ENCODE peak calls at places on chromosomes 13 and 19, in seven cellular contexts. One of them, this sample, is unnamed.
A peak's percentile ranks its signal among the peaks of the same experiment; 100 is the strongest.

GRCh38 chr13:40148742-40149141 is 493.3 kb downstream of the COG6 start:
- DNase-seq in NB4: no peak
- DNase-seq in ovary: no peak
- DNase-seq in lower leg skin: no peak
- DNase-seq in choroid plexus epithelial cell: no peak
- DNase-seq in astrocyte of the spinal cord: no peak
- DNase-seq in mammary epithelial cell: no peak
- DNase-seq in this sample: no peak

GRCh38 chr13:104635879-104636278 is 1569.7 kb upstream of the SLC10A2 start:
- DNase-seq in NB4: no peak
- DNase-seq in lower leg skin: no peak
- DNase-seq in mammary epithelial cell: no peak
- DNase-seq in choroid plexus epithelial cell: no peak
- DNase-seq in ovary: no peak
- DNase-seq in astrocyte of the spinal cord: no peak
- DNase-seq in this sample: no peak

GRCh38 chr13:71879129-71879535 is 12.1 kb upstream of the DACH1 start:
- DNase-seq in lower leg skin: no peak
- DNase-seq in choroid plexus epithelial cell: peak; percentile 66
- DNase-seq in mammary epithelial cell: peak; percentile 37
- DNase-seq in astrocyte of the spinal cord: peak; percentile 52
- DNase-seq in NB4: peak; percentile 83
- DNase-seq in ovary: no peak
- DNase-seq in this sample: peak; percentile 68

GRCh38 chr19:2624537-2625091 is 77.9 kb downstream of the GNG7 start:
- DNase-seq in lower leg skin: no peak
- DNase-seq in choroid plexus epithelial cell: no peak
- DNase-seq in astrocyte of the spinal cord: no peak
- DNase-seq in NB4: peak; percentile 69
- DNase-seq in mammary epithelial cell: no peak
- DNase-seq in ovary: no peak
- DNase-seq in this sample: peak; percentile 70

GRCh38 chr13:97430296-97430695 is 3.7 kb upstream of the RAP2A start:
- DNase-seq in NB4: no peak
- DNase-seq in astrocyte of the spinal cord: no peak
- DNase-seq in choroid plexus epithelial cell: no peak
- DNase-seq in mammary epithelial cell: no peak
- DNase-seq in lower leg skin: no peak
- DNase-seq in ovary: no peak
- DNase-seq in this sample: no peak

GRCh38 chr13:42334329-42334706 is 62.4 kb downstream of the AKAP11 start:
- DNase-seq in NB4: no peak
- DNase-seq in mammary epithelial cell: no peak
- DNase-seq in ovary: no peak
- DNase-seq in lower leg skin: no peak
- DNase-seq in choroid plexus epithelial cell: no peak
- DNase-seq in astrocyte of the spinal cord: no peak
- DNase-seq in this sample: no peak

GRCh38 chr13:55361141-55361540 is 1779.6 kb upstream of the PRR20A start:
- DNase-seq in astrocyte of the spinal cord: peak; percentile 3
- DNase-seq in mammary epithelial cell: no peak
- DNase-seq in lower leg skin: no peak
- DNase-seq in choroid plexus epithelial cell: no peak
- DNase-seq in ovary: no peak
- DNase-seq in NB4: no peak
- DNase-seq in this sample: no peak

GRCh38 chr13:48804836-48805601 is 151.3 kb downstream of the CYSLTR2 start:
- DNase-seq in astrocyte of the spinal cord: peak; percentile 78
- DNase-seq in NB4: peak; percentile 25
- DNase-seq in lower leg skin: no peak
- DNase-seq in mammary epithelial cell: no peak
- DNase-seq in ovary: no peak
- DNase-seq in choroid plexus epithelial cell: no peak
- DNase-seq in this sample: no peak

GRCh38 chr19:14337510-14337909 is 43.7 kb upstream of the ADGRE5 start:
- DNase-seq in astrocyte of the spinal cord: no peak
- DNase-seq in choroid plexus epithelial cell: peak; percentile 25
- DNase-seq in mammary epithelial cell: no peak
- DNase-seq in ovary: peak; percentile 37
- DNase-seq in NB4: peak; percentile 39
- DNase-seq in lower leg skin: no peak
- DNase-seq in this sample: peak; percentile 63

GRCh38 chr19:55146078-55146647 is 2.8 kb downstream of the TNNT1 start:
- DNase-seq in mammary epithelial cell: peak; percentile 29
- DNase-seq in choroid plexus epithelial cell: no peak
- DNase-seq in ovary: no peak
- DNase-seq in astrocyte of the spinal cord: no peak
- DNase-seq in NB4: peak; percentile 43
- DNase-seq in lower leg skin: no peak
- DNase-seq in this sample: no peak

GRCh38 chr19:33736787-33737186 is 59.9 kb upstream of the KCTD15 start:
- DNase-seq in lower leg skin: no peak
- DNase-seq in choroid plexus epithelial cell: no peak
- DNase-seq in NB4: no peak
- DNase-seq in astrocyte of the spinal cord: no peak
- DNase-seq in mammary epithelial cell: no peak
- DNase-seq in ovary: no peak
- DNase-seq in this sample: no peak

GRCh38 chr19:52570005-52570861 is at the start of gene ZNF701:
- DNase-seq in lower leg skin: peak; percentile 99
- DNase-seq in ovary: peak; percentile 99
- DNase-seq in NB4: no peak
- DNase-seq in astrocyte of the spinal cord: peak; percentile 94
- DNase-seq in mammary epithelial cell: peak; percentile 91
- DNase-seq in choroid plexus epithelial cell: peak; percentile 96
- DNase-seq in this sample: peak; percentile 95

GRCh38 chr13:31595568-31595967 is 143.8 kb upstream of the RXFP2 start:
- DNase-seq in choroid plexus epithelial cell: peak; percentile 14
- DNase-seq in mammary epithelial cell: no peak
- DNase-seq in ovary: no peak
- DNase-seq in astrocyte of the spinal cord: peak; percentile 4
- DNase-seq in NB4: no peak
- DNase-seq in lower leg skin: no peak
- DNase-seq in this sample: no peak

GRCh38 chr19:52638601-52639000 is 446 bp upstream of the ZNF83 start:
- DNase-seq in astrocyte of the spinal cord: no peak
- DNase-seq in ovary: peak; percentile 53
- DNase-seq in lower leg skin: no peak
- DNase-seq in choroid plexus epithelial cell: no peak
- DNase-seq in mammary epithelial cell: no peak
- DNase-seq in NB4: no peak
- DNase-seq in this sample: no peak

GRCh38 chr13:72726721-72727416 is 560 bp downstream of the MZT1 start:
- DNase-seq in lower leg skin: peak; percentile 88
- DNase-seq in ovary: peak; percentile 64
- DNase-seq in mammary epithelial cell: peak; percentile 4
- DNase-seq in choroid plexus epithelial cell: peak; percentile 23
- DNase-seq in astrocyte of the spinal cord: peak; percentile 6
- DNase-seq in NB4: peak; percentile 79
- DNase-seq in this sample: peak; percentile 60

GRCh38 chr13:108987488-108987887 is 358.1 kb downstream of the MYO16 start:
- DNase-seq in NB4: no peak
- DNase-seq in choroid plexus epithelial cell: peak; percentile 31
- DNase-seq in astrocyte of the spinal cord: no peak
- DNase-seq in lower leg skin: no peak
- DNase-seq in ovary: no peak
- DNase-seq in mammary epithelial cell: peak; percentile 64
- DNase-seq in this sample: no peak

GRCh38 chr13:35621989-35622388 is 145.5 kb upstream of the MAB21L1 start:
- DNase-seq in NB4: no peak
- DNase-seq in mammary epithelial cell: peak; percentile 12
- DNase-seq in ovary: no peak
- DNase-seq in astrocyte of the spinal cord: no peak
- DNase-seq in lower leg skin: no peak
- DNase-seq in choroid plexus epithelial cell: peak; percentile 4
- DNase-seq in this sample: no peak

GRCh38 chr13:101152184-101152583 is 264.1 kb downstream of the NALCN start:
- DNase-seq in astrocyte of the spinal cord: no peak
- DNase-seq in lower leg skin: no peak
- DNase-seq in NB4: no peak
- DNase-seq in ovary: no peak
- DNase-seq in mammary epithelial cell: no peak
- DNase-seq in choroid plexus epithelial cell: no peak
- DNase-seq in this sample: no peak

GRCh38 chr19:33302175-33302973 is at the start of gene CEBPA:
- DNase-seq in NB4: peak; percentile 92
- DNase-seq in mammary epithelial cell: peak; percentile 78
- DNase-seq in choroid plexus epithelial cell: peak; percentile 75
- DNase-seq in astrocyte of the spinal cord: peak; percentile 45
- DNase-seq in ovary: peak; percentile 72
- DNase-seq in lower leg skin: peak; percentile 95
- DNase-seq in this sample: peak; percentile 81

GRCh38 chr13:42011601-42012401 is 36.6 kb upstream of the DGKH start:
- DNase-seq in astrocyte of the spinal cord: no peak
- DNase-seq in mammary epithelial cell: no peak
- DNase-seq in choroid plexus epithelial cell: no peak
- DNase-seq in ovary: peak; percentile 35
- DNase-seq in lower leg skin: no peak
- DNase-seq in NB4: no peak
- DNase-seq in this sample: no peak

GRCh38 chr13:51643114-51643881 is 59.0 kb downstream of the WDFY2 start:
- DNase-seq in astrocyte of the spinal cord: peak; percentile 89
- DNase-seq in lower leg skin: no peak
- DNase-seq in NB4: peak; percentile 36
- DNase-seq in choroid plexus epithelial cell: peak; percentile 83
- DNase-seq in mammary epithelial cell: peak; percentile 86
- DNase-seq in ovary: no peak
- DNase-seq in this sample: no peak

GRCh38 chr13:49021953-49022352 is 46.2 kb downstream of the FNDC3A start:
- DNase-seq in choroid plexus epithelial cell: no peak
- DNase-seq in mammary epithelial cell: no peak
- DNase-seq in astrocyte of the spinal cord: peak; percentile 7
- DNase-seq in lower leg skin: no peak
- DNase-seq in ovary: no peak
- DNase-seq in NB4: no peak
- DNase-seq in this sample: no peak

GRCh38 chr13:62704795-62705329 is 1289.2 kb upstream of the PCDH20 start:
- DNase-seq in lower leg skin: no peak
- DNase-seq in ovary: no peak
- DNase-seq in choroid plexus epithelial cell: no peak
- DNase-seq in astrocyte of the spinal cord: no peak
- DNase-seq in mammary epithelial cell: no peak
- DNase-seq in NB4: no peak
- DNase-seq in this sample: no peak

GRCh38 chr13:48975101-48975925 is at the start of gene FNDC3A:
- DNase-seq in astrocyte of the spinal cord: peak; percentile 73
- DNase-seq in choroid plexus epithelial cell: peak; percentile 76
- DNase-seq in ovary: peak; percentile 88
- DNase-seq in lower leg skin: peak; percentile 94
- DNase-seq in mammary epithelial cell: peak; percentile 54
- DNase-seq in NB4: peak; percentile 91
- DNase-seq in this sample: peak; percentile 75

GRCh38 chr13:59771272-59771671 is 392.5 kb downstream of the DIAPH3 start:
- DNase-seq in ovary: no peak
- DNase-seq in choroid plexus epithelial cell: peak; percentile 59
- DNase-seq in astrocyte of the spinal cord: peak; percentile 33
- DNase-seq in mammary epithelial cell: no peak
- DNase-seq in NB4: no peak
- DNase-seq in lower leg skin: no peak
- DNase-seq in this sample: peak; percentile 15

GRCh38 chr19:58356971-58357797 is 3.9 kb upstream of the A1BG start:
- DNase-seq in ovary: no peak
- DNase-seq in astrocyte of the spinal cord: no peak
- DNase-seq in choroid plexus epithelial cell: peak; percentile 46
- DNase-seq in NB4: no peak
- DNase-seq in mammary epithelial cell: no peak
- DNase-seq in lower leg skin: no peak
- DNase-seq in this sample: no peak

GRCh38 chr19:49689133-49690072 is at the start of gene ADM5:
- DNase-seq in lower leg skin: peak; percentile 91
- DNase-seq in choroid plexus epithelial cell: no peak
- DNase-seq in NB4: peak; percentile 21
- DNase-seq in mammary epithelial cell: no peak
- DNase-seq in ovary: peak; percentile 68
- DNase-seq in astrocyte of the spinal cord: no peak
- DNase-seq in this sample: peak; percentile 50
- H3K4me3 ChIP-seq in lower leg skin: peak within 1 kb of the TSS; percentile 34
- H3K4me3 ChIP-seq in choroid plexus epithelial cell: peak within 1 kb of the TSS; percentile 50
- H3K4me3 ChIP-seq in NB4: no peak within 1 kb of the TSS
- H3K4me3 ChIP-seq in mammary epithelial cell: peak within 1 kb of the TSS; percentile 5
- H3K4me3 ChIP-seq in ovary: peak within 1 kb of the TSS; percentile 39
- H3K4me3 ChIP-seq in astrocyte of the spinal cord: peak within 1 kb of the TSS; percentile 53
- H3K4me3 ChIP-seq in this sample: no peak within 1 kb of the TSS

DNA sequence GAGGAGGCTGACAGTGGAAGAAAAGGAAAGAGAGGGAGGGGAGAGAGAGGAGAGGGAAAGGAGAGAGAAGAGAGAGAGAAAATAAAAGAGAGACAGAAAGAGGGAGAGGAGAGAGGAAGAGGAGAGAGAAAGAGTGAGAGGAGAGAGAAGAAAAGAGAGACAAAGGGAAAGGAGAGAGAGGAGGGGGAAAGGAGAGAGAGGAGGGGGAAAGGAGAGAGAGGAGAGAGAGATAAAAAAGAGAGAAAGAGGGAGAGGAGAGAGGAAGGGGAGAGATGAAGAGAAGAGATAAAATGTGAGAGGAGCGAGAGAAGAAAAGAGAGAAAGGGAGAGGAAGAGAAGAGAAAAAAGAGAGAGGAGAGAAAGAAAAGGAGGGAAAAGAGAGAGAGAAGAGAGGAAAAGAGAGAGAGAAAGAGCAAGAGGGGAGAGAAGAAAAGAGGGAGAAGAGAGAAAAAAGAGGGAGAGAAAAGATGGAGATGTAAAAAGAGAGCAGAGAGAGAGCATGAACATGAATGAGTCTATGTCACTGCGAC is 262.2 kb upstream of the TSHZ3 start:
- DNase-seq in NB4: no peak
- DNase-seq in choroid plexus epithelial cell: no peak
- DNase-seq in mammary epithelial cell: no peak
- DNase-seq in astrocyte of the spinal cord: no peak
- DNase-seq in ovary: no peak
- DNase-seq in lower leg skin: no peak
- DNase-seq in this sample: no peak
- TF ChIP-seq CTCF in NB4: no peak
- TF ChIP-seq CTCF in choroid plexus epithelial cell: no peak
- TF ChIP-seq CTCF in mammary epithelial cell: no peak
- TF ChIP-seq CTCF in astrocyte of the spinal cord: no peak
- TF ChIP-seq CTCF in ovary: no peak
- TF ChIP-seq CTCF in lower leg skin: no peak
- TF ChIP-seq CTCF in this sample: no peak

GRCh38 chr19:37313335-37313627 is 57.6 kb upstream of the ZNF527 start:
- DNase-seq in astrocyte of the spinal cord: no peak
- DNase-seq in NB4: no peak
- DNase-seq in lower leg skin: no peak
- DNase-seq in ovary: no peak
- DNase-seq in choroid plexus epithelial cell: no peak
- DNase-seq in mammary epithelial cell: no peak
- DNase-seq in this sample: no peak
- H3K4me3 ChIP-seq in astrocyte of the spinal cord: no peak overlapping the region
- H3K4me3 ChIP-seq in NB4: no peak overlapping the region
- H3K4me3 ChIP-seq in lower leg skin: no peak overlapping the region
- H3K4me3 ChIP-seq in ovary: no peak overlapping the region
- H3K4me3 ChIP-seq in choroid plexus epithelial cell: no peak overlapping the region
- H3K4me3 ChIP-seq in mammary epithelial cell: no peak overlapping the region
- H3K4me3 ChIP-seq in this sample: no peak overlapping the region

DNA sequence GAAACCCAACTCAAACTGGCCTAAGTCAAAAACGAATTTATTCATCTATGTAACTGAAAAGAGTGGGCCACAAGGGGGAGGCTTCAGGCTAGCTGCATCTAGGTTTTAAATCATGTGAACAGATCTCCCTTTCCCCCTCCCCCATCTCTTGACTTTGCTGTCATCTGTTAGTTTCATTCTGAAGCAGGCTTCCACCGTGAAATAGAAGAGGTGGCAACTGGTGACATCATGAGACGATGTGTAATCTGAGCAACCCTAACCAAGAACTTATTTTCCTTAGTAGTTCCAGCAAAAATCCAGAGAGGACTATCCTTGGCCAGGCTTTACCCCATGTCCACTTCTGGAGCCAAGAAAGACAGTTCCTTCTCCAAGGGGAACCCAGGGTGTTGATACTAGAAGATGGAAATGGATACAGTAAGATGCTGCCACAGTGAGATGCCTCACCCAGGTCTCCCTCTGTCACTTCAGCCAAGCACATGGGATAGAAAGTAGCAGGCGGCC is 9.4 kb downstream of the SAMD4B start:
- DNase-seq in NB4: no peak
- DNase-seq in ovary: no peak
- DNase-seq in astrocyte of the spinal cord: peak; percentile 5
- DNase-seq in choroid plexus epithelial cell: peak; percentile 58
- DNase-seq in mammary epithelial cell: no peak
- DNase-seq in lower leg skin: no peak
- DNase-seq in this sample: peak; percentile 90
- TF ChIP-seq CTCF in NB4: no peak
- TF ChIP-seq CTCF in ovary: no peak
- TF ChIP-seq CTCF in astrocyte of the spinal cord: no peak
- TF ChIP-seq CTCF in choroid plexus epithelial cell: peak; percentile 32
- TF ChIP-seq CTCF in mammary epithelial cell: no peak
- TF ChIP-seq CTCF in lower leg skin: no peak
- TF ChIP-seq CTCF in this sample: peak; percentile 22

This sample was measured in GM12865.